ENCODE peak calls at places on chromosomes 5 and 9, in four cellular contexts. O is ovary, P is breast epithelium, I is body of pancreas. E is an unnamed sample.

GRCh38 chr9:135474915-135475314 is 4.7 kb upstream of the PPP1R26 start:
- DNase-seq in O (no peak), P (no peak), I (no peak), E (no peak)

GRCh38 chr5:52964138-52964537 is 25.0 kb upstream of the ITGA2 start:
- DNase-seq in O (no peak), P (no peak), I (no peak), E (no peak)

GRCh38 chr5:160831801-160832200 is 20.2 kb downstream of the ATP10B start:
- DNase-seq in O (no peak), P (no peak), I (no peak), E (no peak)

GRCh38 chr9:125744616-125745387 is 2.4 kb upstream of the PBX3 start:
- DNase-seq in O (no peak), P (no peak), I (no peak), E (peak; percentile 21)

GRCh38 chr9:123684393-123685149 is 245.4 kb downstream of the DENND1A start:
- DNase-seq in O (no peak), P (no peak), I (no peak), E (no peak)

GRCh38 chr5:38642194-38642987 is 85.9 kb upstream of the LIFR start:
- DNase-seq in O (no peak), P (no peak), I (no peak), E (no peak)

GRCh38 chr5:76701298-76701697 is 14.6 kb upstream of the F2R start:
- DNase-seq in O (no peak), P (no peak), I (no peak), E (peak; percentile 80)

GRCh38 chr9:95551406-95551805 is 34.6 kb upstream of the PTCH1 start:
- DNase-seq in O (no peak), P (no peak), I (no peak), E (no peak)

GRCh38 chr9:136140966-136141365 is 22.3 kb upstream of the TMEM250 start:
- DNase-seq in O (no peak), P (peak; percentile 63), I (no peak), E (no peak)

GRCh38 chr9:133301253-133302230 is 26.5 kb upstream of the ABO start:
- DNase-seq in O (no peak), P (no peak), I (no peak), E (peak; percentile 58)

GRCh38 chr5:68215888-68216736 is 556 bp downstream of the PIK3R1 start:
- DNase-seq in O (peak; percentile 46), P (no peak), I (peak; percentile 47), E (peak; percentile 43)

GRCh38 chr9:72871685-72872084 is 81.2 kb downstream of the ALDH1A1 start:
- DNase-seq in O (no peak), P (no peak), I (no peak), E (no peak)
- TF ChIP-seq CTCF in O (no peak), P (peak; percentile 47), I (peak; percentile 71), E (no peak)

DNA sequence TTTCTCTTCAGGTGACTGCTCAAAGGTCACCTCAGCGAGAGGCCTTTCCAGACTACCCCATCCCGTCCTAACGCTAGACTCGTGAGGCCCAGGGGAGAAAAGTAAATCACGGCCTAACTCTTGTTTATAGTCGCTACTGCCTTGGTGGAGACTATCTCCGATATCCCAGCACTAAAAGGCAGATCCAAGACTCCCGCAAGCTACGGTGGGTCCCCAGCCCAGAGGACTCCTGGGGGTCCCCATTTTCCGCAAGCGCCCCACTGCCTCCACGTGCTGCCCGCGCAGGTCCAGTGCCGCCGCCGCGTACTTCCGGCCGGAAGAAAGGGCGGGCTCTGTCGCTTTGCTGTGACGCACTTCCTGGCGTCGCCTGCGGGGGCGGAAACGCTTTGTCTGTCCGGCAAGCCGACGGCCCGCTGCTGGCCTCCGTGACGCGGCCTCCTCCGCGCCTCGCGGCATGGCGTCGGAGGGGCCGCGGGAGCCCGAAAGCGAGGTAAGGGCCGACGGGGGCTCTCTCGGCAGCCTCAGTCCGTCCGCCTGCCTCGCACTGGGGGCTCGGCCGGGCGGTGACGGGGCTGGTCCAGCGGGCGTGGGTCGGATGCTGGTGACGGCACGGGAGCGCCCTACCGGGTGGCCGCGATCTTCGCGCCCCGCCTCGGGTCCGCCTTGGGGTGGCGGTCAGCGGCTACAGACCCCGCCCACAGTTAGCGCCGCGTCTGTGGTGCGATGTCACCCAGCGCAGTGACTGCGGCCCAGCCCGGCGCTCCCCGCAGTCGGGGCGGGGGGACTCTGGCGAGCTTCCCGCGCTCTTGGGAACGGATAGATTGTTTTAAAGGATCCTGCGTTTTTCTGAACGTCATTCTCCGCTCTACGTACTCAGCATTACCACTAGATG is at the start of gene SECISBP2:
- DNase-seq in O (peak; percentile 95), P (peak; percentile 96), I (peak; percentile 94), E (peak; percentile 95)
- TF ChIP-seq POLR2A in O (peak; percentile 99), P (peak; percentile 97), I (peak; percentile 97), E (no peak)

DNA sequence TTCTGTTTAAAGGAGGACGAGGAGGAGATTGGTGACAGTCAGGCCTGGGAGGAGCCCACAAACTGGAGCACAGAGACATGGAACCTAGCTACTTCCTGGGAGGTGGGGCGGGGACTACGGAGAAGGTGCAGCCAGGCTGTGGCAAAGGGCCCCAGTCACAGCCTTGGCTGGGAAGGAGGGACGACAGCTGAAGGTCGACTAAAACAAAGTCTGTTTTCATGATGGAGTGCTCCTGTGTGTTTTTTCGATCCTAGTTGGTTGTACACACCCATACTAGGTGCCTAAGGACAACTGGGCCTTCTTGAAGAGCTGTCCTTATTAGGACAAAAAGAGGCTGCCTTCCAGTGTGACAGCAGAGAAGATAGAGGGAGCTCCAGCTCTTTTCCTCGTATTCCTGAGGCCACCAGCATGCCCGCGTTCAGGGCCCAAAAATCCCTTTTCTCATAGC is 2.9 kb downstream of the CCDC107 start:
- DNase-seq in O (no peak), P (peak; percentile 57), I (peak; percentile 43), E (no peak)
- H3K4me3 ChIP-seq in O (no peak overlapping the region), P (no peak overlapping the region), I (no peak overlapping the region), E (no peak overlapping the region)

GRCh38 chr5:113056988-113057387 is 80.4 kb downstream of the DCP2 start:
- DNase-seq in O (no peak), P (no peak), I (no peak), E (no peak)

GRCh38 chr5:113058706-113059226 is 82.2 kb downstream of the DCP2 start:
- DNase-seq in O (no peak), P (no peak), I (no peak), E (peak; percentile 65)

GRCh38 chr5:113059232-113059805 is 82.7 kb downstream of the DCP2 start:
- DNase-seq in O (no peak), P (no peak), I (no peak), E (no peak)

GRCh38 chr5:113057437-113058052 is 80.9 kb downstream of the DCP2 start:
- DNase-seq in O (no peak), P (no peak), I (no peak), E (peak; percentile 81)

DNA sequence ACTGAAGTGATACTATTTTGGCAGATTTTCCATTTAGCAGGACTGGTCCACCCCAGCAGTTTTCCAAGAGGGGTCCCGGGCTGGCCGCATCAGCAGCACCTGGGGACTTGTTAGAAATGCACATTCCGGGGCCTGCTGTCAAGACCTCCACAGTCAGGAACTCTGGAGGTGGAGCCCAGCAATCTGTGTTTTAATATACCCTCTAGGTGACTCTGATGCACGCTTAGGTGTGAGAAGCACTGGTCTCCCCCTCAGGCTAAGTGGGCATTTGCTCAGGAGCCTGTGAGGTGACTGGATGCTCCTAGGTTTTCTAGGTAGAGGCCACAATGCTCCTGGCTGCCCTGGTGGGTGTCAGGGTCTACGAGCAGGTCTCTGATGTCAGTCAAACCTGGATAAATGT is 81.7 kb downstream of the DCP2 start:
- DNase-seq in O (no peak), P (no peak), I (no peak), E (peak; percentile 49)
- TF ChIP-seq CTCF in O (no peak), P (no peak), I (no peak), E (no peak)

GRCh38 chr9:16726718-16727451 is 143.6 kb downstream of the BNC2 start:
- DNase-seq in O (peak; percentile 90), P (peak; percentile 30), I (peak; percentile 50), E (peak; percentile 63)
- TF ChIP-seq POLR2A in O (peak; percentile 70), P (no peak), I (peak; percentile 25), E (no peak)

GRCh38 chr5:150153957-150154617 is 1.6 kb downstream of the PDGFRB start:
- DNase-seq in O (peak; percentile 45), P (no peak), I (no peak), E (no peak)
- H3K4me3 ChIP-seq in O (peak overlapping the region; percentile 59), P (peak overlapping the region; percentile 55), I (no peak overlapping the region), E (peak overlapping the region; percentile 40)

GRCh38 chr5:120293796-120294195 is 170.3 kb upstream of the PRR16 start:
- DNase-seq in O (no peak), P (no peak), I (no peak), E (no peak)
- TF ChIP-seq CTCF in O (no peak), P (no peak), I (no peak), E (no peak)

GRCh38 chr5:91277840-91278239 is 105.3 kb downstream of the ARRDC3 start:
- DNase-seq in O (no peak), P (no peak), I (no peak), E (no peak)

GRCh38 chr5:91281409-91281808 is 101.7 kb downstream of the ARRDC3 start:
- DNase-seq in O (no peak), P (no peak), I (no peak), E (no peak)

GRCh38 chr5:91282210-91282609 is 100.9 kb downstream of the ARRDC3 start:
- DNase-seq in O (no peak), P (no peak), I (no peak), E (no peak)

GRCh38 chr5:91280942-91281269 is 102.2 kb downstream of the ARRDC3 start:
- DNase-seq in O (no peak), P (no peak), I (no peak), E (no peak)

GRCh38 chr5:91280062-91280941 is 102.8 kb downstream of the ARRDC3 start:
- DNase-seq in O (peak; percentile 93), P (peak; percentile 86), I (peak; percentile 91), E (peak; percentile 98)
- TF ChIP-seq POLR2A in O (peak; percentile 48), P (peak; percentile 6), I (peak; percentile 86), E (no peak)